ENCODE peak calls at places on chromosomes 1 and 21, in five cellular contexts. D, X, Y, H and T are unnamed samples.

GRCh38 chr1:47418122-47418521 is 2.0 kb downstream of the FOXE3 start:
- DNase-seq in H (no peak), Y (no peak), X (no peak), D (no peak), T (no peak)

GRCh38 chr1:151165281-151165737 is 393 bp downstream of the LYSMD1 start:
- DNase-seq in X (peak; percentile 12), Y (no peak), H (peak; percentile 51), D (peak; percentile 82), T (peak; percentile 18)

GRCh38 chr1:83860506-83861221 is 138.3 kb downstream of the TTLL7 start:
- DNase-seq in D (no peak), X (peak; percentile 93), Y (peak; percentile 76), H (peak; percentile 25), T (peak; percentile 85)

GRCh38 chr1:222136869-222137268 is 395.0 kb upstream of the DUSP10 start:
- DNase-seq in X (no peak), H (no peak), D (no peak), Y (no peak), T (no peak)

GRCh38 chr1:22754824-22755223 is 44.2 kb downstream of the EPHB2 start:
- DNase-seq in H (no peak), X (no peak), D (no peak), Y (no peak), T (no peak)

GRCh38 chr1:245153081-245153644 is 1.6 kb upstream of the KIF26B start:
- DNase-seq in X (peak; percentile 75), Y (peak; percentile 86), H (peak; percentile 66), D (peak; percentile 87), T (peak; percentile 87)

GRCh38 chr1:72439036-72439435 is 156.7 kb upstream of the NEGR1 start:
- DNase-seq in H (no peak), X (no peak), Y (no peak), D (peak; percentile 67), T (no peak)

GRCh38 chr21:32233722-32234301 is 45.0 kb downstream of the MIS18A start:
- DNase-seq in X (no peak), H (no peak), Y (no peak), D (no peak), T (no peak)

GRCh38 chr1:114902343-114902742 is 47.7 kb downstream of the SYCP1 start:
- DNase-seq in Y (no peak), D (peak; percentile 2), H (no peak), X (no peak), T (no peak)

GRCh38 chr21:45887788-45888187 is 93.8 kb upstream of the COL6A1 start:
- DNase-seq in X (no peak), Y (no peak), D (no peak), H (no peak), T (no peak)

GRCh38 chr1:212977781-212978645 is 27.7 kb downstream of the VASH2 start:
- DNase-seq in D (no peak), H (no peak), X (no peak), Y (peak; percentile 52), T (peak; percentile 24)

GRCh38 chr1:156644146-156644545 is 2.2 kb downstream of the BCAN start:
- DNase-seq in X (no peak), Y (no peak), D (no peak), H (no peak), T (no peak)

GRCh38 chr1:23558140-23558871 is 995 bp downstream of the ID3 start:
- DNase-seq in Y (peak; percentile 62), D (peak; percentile 53), H (peak; percentile 54), X (peak; percentile 40), T (peak; percentile 60)

GRCh38 chr1:30758785-30759380 is 1.3 kb upstream of the LAPTM5 start:
- DNase-seq in Y (peak; percentile 68), X (no peak), H (peak; percentile 27), D (no peak), T (peak; percentile 69)

GRCh38 chr21:37380349-37381323 is 14.1 kb downstream of the DYRK1A start:
- DNase-seq in H (no peak), Y (no peak), D (no peak), X (no peak), T (no peak)

GRCh38 chr21:14875704-14876364 is 189.0 kb downstream of the NRIP1 start:
- DNase-seq in Y (peak; percentile 47), X (peak; percentile 20), H (no peak), D (peak; percentile 34), T (no peak)

GRCh38 chr21:41769933-41770332 is 3.1 kb upstream of the RIPK4 start:
- DNase-seq in Y (no peak), X (no peak), D (no peak), H (no peak), T (no peak)

GRCh38 chr21:41771625-41771945 is 4.7 kb upstream of the RIPK4 start:
- DNase-seq in H (no peak), Y (no peak), D (no peak), X (no peak), T (no peak)

GRCh38 chr21:41770901-41771624 is 4.2 kb upstream of the RIPK4 start:
- DNase-seq in X (no peak), Y (no peak), D (no peak), H (no peak), T (no peak)

GRCh38 chr21:41774467-41775151 is 7.8 kb upstream of the RIPK4 start:
- DNase-seq in H (no peak), Y (no peak), X (no peak), D (no peak), T (no peak)

GRCh38 chr21:41772351-41773080 is 5.7 kb upstream of the RIPK4 start:
- DNase-seq in X (no peak), Y (no peak), H (no peak), D (no peak), T (no peak)
- TF ChIP-seq CTCF in X (no peak), Y (no peak), H (no peak), D (no peak), T (no peak)

GRCh38 chr21:42964561-42965560 is 9.5 kb upstream of the PKNOX1 start:
- DNase-seq in Y (no peak), H (no peak), D (no peak), X (no peak), T (no peak)
- TF ChIP-seq CTCF in Y (no peak), H (no peak), D (no peak), X (no peak), T (no peak)

GRCh38 chr1:112060266-112060665 is 70.8 kb upstream of the KCND3 start:
- DNase-seq in Y (no peak), X (no peak), H (no peak), D (no peak), T (no peak)

GRCh38 chr1:112057736-112058135 is 68.3 kb upstream of the KCND3 start:
- DNase-seq in H (no peak), X (no peak), D (no peak), Y (no peak), T (no peak)

GRCh38 chr1:112056354-112056753 is 66.9 kb upstream of the KCND3 start:
- DNase-seq in X (no peak), H (no peak), D (no peak), Y (no peak), T (no peak)

GRCh38 chr1:112061056-112061455 is 71.6 kb upstream of the KCND3 start:
- DNase-seq in D (no peak), X (no peak), Y (no peak), H (peak; percentile 47), T (no peak)

DNA sequence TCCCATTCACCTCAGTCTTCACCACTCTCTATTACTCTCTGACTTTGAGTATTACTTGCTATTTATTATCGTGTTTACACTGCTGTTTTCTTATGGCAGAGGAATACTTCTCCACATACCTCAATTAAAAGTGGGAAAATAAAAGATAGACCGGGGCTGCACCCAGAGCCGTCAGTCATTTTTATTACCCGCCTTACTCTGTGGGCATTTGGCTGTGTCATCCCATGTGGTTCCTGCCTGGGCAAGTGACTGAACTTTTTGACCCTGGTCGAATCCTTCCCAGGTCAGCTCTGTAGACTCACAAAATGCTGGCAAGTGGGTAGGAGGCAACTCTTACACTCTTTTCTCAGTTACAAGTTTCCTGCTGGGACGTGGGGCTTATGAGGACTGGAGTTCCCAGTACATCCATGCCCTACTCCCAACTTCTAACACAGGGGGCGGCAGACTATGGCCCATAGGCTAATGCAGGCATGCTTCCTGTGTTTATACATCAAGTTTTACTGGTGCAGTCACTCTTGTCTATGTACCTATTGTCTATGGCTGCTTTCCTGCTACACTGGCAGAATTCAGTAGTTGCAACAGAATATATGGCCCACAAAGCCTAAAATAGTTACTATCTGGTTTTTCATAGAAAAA is 69.5 kb upstream of the KCND3 start:
- DNase-seq in Y (no peak), X (peak; percentile 1), H (peak; percentile 74), D (no peak), T (no peak)
- TF ChIP-seq CTCF in Y (no peak), X (no peak), H (no peak), D (no peak), T (no peak)

DNA sequence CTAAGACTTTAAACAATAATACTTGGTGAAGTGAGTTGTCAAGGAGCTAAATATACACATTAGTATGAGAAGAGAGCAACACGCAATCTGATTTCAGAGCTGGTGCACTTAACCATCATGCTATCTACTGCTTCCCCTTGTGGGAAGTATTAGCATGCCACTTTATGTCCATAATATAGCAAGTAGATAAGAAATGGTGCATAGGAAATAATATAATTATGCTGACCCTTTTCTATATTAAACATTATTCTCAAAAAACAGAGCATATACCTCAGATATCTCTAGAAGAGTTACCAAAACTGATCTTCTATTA is 63.4 kb downstream of the MAGI3 start:
- DNase-seq in D (no peak), Y (no peak), H (no peak), X (no peak), T (no peak)
- TF ChIP-seq CTCF in D (no peak), Y (no peak), H (no peak), X (no peak), T (no peak)